ENCODE peak calls at places on chromosome 5, in nine cellular contexts. K is fibroblast of pulmonary artery, X is omental fat pad, Z is RWPE1, E is thyroid gland, Q is OCI-LY7, Y is mammary epithelial cell, S is chondrocyte, C is ovary. I is an unnamed sample.

GRCh38 chr5:31641059-31641458 is 2.1 kb downstream of the PDZD2 start:
- DNase-seq in E (no peak), Y (no peak), Q (no peak), C (no peak), X (no peak), K (no peak), Z (no peak), S (no peak), I (no peak)

GRCh38 chr5:134935711-134936602 is 31.0 kb downstream of the PCBD2 start:
- DNase-seq in S (no peak), Y (no peak), Z (no peak), E (peak; percentile 70), X (no peak), K (no peak), C (no peak), Q (no peak), I (no peak)

GRCh38 chr5:111075520-111075919 is 4.0 kb downstream of the TSLP start:
- DNase-seq in K (peak; percentile 92), S (no peak), X (no peak), C (no peak), Y (peak; percentile 89), Z (peak; percentile 83), Q (no peak), E (no peak), I (no peak)

GRCh38 chr5:143061161-143061945 is 291.2 kb downstream of the ARHGAP26 start:
- DNase-seq in Y (peak; percentile 76), Z (peak; percentile 95), X (no peak), C (no peak), S (no peak), E (no peak), K (peak; percentile 70), Q (no peak), I (no peak)

GRCh38 chr5:126369995-126370731 is 53.0 kb upstream of the GRAMD2B start:
- DNase-seq in K (peak; percentile 34), S (no peak), Q (no peak), E (no peak), Y (no peak), Z (no peak), X (no peak), C (no peak), I (no peak)

GRCh38 chr5:42919600-42919999 is 107.9 kb upstream of the SELENOP start:
- DNase-seq in X (no peak), E (no peak), K (no peak), Q (no peak), S (no peak), Y (no peak), C (no peak), Z (no peak), I (no peak)

GRCh38 chr5:175859916-175860315 is 11.5 kb upstream of the CPLX2 start:
- DNase-seq in Q (no peak), K (no peak), S (peak; percentile 35), X (no peak), C (no peak), Y (no peak), E (no peak), Z (no peak), I (no peak)

GRCh38 chr5:171595801-171596231 is 176.4 kb downstream of the FGF18 start:
- DNase-seq in E (peak; percentile 25), S (no peak), Q (no peak), C (no peak), X (no peak), K (peak; percentile 61), Y (peak; percentile 53), Z (peak; percentile 45), I (no peak)

GRCh38 chr5:17248999-17249634 is 31.7 kb downstream of the BASP1 start:
- DNase-seq in S (no peak), Z (peak; percentile 97), E (no peak), K (peak; percentile 96), X (no peak), Q (no peak), C (no peak), Y (peak; percentile 96), I (peak; percentile 66)

GRCh38 chr5:10645146-10645545 is 81.3 kb downstream of the ANKRD33B start:
- DNase-seq in C (no peak), S (no peak), X (no peak), Q (no peak), K (no peak), Z (no peak), E (no peak), Y (no peak), I (no peak)

GRCh38 chr5:79689541-79690466 is at the start of gene CMYA5:
- DNase-seq in Q (no peak), X (no peak), Z (peak; percentile 89), K (peak; percentile 24), Y (peak; percentile 72), E (peak; percentile 78), S (no peak), C (peak; percentile 80), I (no peak)

GRCh38 chr5:10555134-10555733 is 8.6 kb upstream of the ANKRD33B start:
- DNase-seq in C (no peak), X (no peak), E (no peak), S (peak; percentile 81), K (peak; percentile 51), Q (no peak), Z (peak; percentile 73), Y (peak; percentile 47), I (no peak)

GRCh38 chr5:180301253-180301652 is 9.4 kb upstream of the MAPK9 start:
- DNase-seq in C (no peak), Y (no peak), E (no peak), Q (no peak), S (no peak), K (no peak), Z (no peak), X (peak; percentile 16), I (no peak)

GRCh38 chr5:2270467-2270866 is 387.7 kb upstream of the IRX4 start:
- DNase-seq in E (no peak), Q (no peak), Z (no peak), Y (no peak), S (no peak), X (no peak), C (no peak), K (no peak), I (no peak)

GRCh38 chr5:38193015-38193581 is 65.3 kb upstream of the EGFLAM start:
- DNase-seq in X (peak; percentile 53), Q (peak; percentile 57), E (peak; percentile 73), Z (peak; percentile 83), Y (peak; percentile 38), S (no peak), K (peak; percentile 74), C (peak; percentile 80), I (peak; percentile 71)

GRCh38 chr5:157912621-157913325 is 53.8 kb upstream of the CLINT1 start:
- DNase-seq in Q (peak; percentile 95), S (no peak), Z (peak; percentile 44), C (no peak), Y (peak; percentile 58), K (no peak), X (no peak), E (peak; percentile 87), I (peak; percentile 55)

DNA sequence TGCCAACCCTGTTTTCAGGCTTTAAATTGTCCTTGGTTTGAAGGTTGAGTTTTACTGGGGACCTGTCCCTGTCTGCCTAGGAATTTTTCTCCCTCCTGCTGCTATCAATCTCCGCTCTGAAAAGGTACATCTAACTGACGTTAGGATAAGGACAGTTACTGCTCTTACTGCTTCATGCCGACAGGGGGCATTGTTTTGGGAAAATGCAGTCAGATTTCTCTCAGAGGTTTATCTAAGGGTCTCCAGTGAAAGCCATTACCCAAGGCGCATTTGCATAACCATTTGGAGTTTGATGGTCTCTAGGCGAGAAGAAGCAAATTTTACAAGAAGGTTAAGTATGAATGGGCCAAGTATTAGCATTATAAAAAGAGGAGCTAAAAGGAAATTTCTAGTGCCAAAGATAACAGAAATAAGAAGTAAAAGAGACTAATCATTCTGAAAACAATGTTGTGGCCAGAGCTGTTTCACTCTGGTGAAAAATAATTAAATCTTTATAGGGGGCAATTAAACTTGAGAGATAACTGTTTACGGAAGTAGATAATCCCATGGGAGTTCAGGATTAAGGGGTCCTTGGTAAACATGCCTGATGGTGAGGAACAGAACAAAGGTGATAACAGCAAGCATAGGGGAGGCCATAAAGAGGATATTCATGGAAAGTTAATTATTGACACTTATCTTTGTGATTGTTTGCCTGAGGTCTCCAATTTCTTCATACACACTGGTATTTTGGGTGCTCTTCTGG is 605.0 kb downstream of the MTRR start:
- DNase-seq in C (no peak), Y (no peak), Z (no peak), S (no peak), Q (no peak), E (no peak), K (no peak), X (no peak), I (no peak)
- TF ChIP-seq CTCF in C (no peak), Y (no peak), Z (no peak), S (peak; percentile 60), Q (no peak), E (no peak), K (peak; percentile 22), X (no peak), I (no peak)

DNA sequence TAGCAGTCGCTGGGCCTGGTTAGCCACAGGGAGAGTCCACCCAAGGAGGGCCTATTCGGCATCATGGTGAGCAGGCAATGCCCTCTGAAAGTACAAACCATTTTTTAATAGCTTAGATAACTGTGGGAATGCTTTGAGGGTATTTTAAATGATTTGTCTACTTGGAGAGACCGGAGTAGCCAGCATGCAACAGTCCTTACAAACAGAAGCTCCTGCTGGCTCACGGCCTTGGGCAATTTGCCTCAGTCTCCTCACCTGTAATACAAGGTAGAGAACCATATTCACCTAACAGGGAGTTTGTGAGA is 128.8 kb downstream of the COL23A1 start:
- DNase-seq in X (no peak), Z (no peak), Q (no peak), S (no peak), Y (no peak), K (no peak), E (no peak), C (no peak), I (no peak)
- TF ChIP-seq CTCF in X (no peak), Z (no peak), Q (peak; percentile 6), S (peak; percentile 20), Y (no peak), K (no peak), E (peak; percentile 4), C (no peak), I (no peak)

DNA sequence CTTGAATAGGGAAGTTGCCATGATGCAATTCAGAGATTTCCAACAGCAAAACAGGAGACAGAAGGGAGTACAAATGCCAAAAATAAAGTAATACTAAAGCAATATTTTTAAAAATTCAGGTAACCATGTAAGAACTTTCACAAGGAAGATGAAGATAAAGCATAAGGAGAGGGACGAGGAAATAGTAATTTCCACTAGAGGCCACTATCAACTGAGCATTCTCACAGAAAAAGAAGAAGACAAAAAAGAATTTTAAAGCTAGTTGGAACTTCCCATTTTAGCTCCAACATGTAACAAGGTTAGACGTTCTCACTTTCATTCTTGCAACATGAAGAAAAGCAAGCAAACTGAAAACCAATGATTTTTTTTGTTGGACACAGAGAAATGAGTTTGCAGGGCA is 779.9 kb upstream of the CDH6 start:
- DNase-seq in X (no peak), Z (no peak), S (no peak), C (no peak), K (no peak), Q (no peak), Y (no peak), E (no peak), I (no peak)
- TF ChIP-seq CTCF in X (no peak), Z (peak; percentile 15), S (peak; percentile 81), C (no peak), K (no peak), Q (no peak), Y (no peak), E (no peak), I (no peak)

DNA sequence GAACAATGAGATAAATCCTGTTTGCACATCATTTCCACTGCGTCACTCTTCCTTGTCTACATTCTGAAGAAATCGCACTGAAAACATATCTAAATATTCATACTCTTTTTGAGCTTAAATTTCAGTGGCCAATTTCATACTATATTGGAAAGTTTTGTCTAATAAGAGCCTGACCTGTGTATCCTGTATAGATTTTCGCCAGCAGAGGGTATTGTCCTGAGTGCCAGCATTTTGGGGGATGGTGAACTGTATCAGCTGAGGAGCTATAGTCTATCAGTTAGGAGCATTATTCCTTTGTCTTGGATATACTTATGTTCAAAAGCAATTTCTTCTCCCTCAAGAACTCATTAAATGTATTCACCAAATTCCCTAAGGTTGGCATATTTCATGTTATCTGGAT is 102.3 kb downstream of the SEMA6A start:
- DNase-seq in S (no peak), C (no peak), K (no peak), Q (no peak), Z (no peak), E (no peak), Y (no peak), X (no peak), I (no peak)
- TF ChIP-seq CTCF in S (no peak), C (no peak), K (no peak), Q (peak; percentile 28), Z (no peak), E (no peak), Y (no peak), X (no peak), I (peak; percentile 17)